ENCODE peak calls at places on chromosomes 5 and 9, in nine cellular contexts. A, W, U, L, F, V, Y, K and O are unnamed samples.

GRCh38 chr5:64299805-64300204 is 134.2 kb downstream of the RNF180 start:
- DNase-seq in V (peak; percentile 91), Y (no peak), A (no peak), U (no peak), W (no peak), K (no peak), L (no peak), F (no peak), O (no peak)

GRCh38 chr5:149004559-149004958 is 58.3 kb downstream of the SH3TC2 start:
- DNase-seq in A (no peak), U (no peak), W (no peak), Y (no peak), K (no peak), F (no peak), L (no peak), V (no peak), O (no peak)

GRCh38 chr5:141875795-141876627 is 2.2 kb downstream of the PCDH1 start:
- DNase-seq in W (no peak), Y (peak; percentile 36), F (no peak), A (peak; percentile 54), K (peak; percentile 48), U (no peak), L (no peak), V (peak; percentile 17), O (no peak)

GRCh38 chr5:145848854-145849253 is 13.7 kb upstream of the PRELID2 start:
- DNase-seq in Y (no peak), F (no peak), A (no peak), W (no peak), V (peak; percentile 94), L (no peak), U (no peak), K (no peak), O (no peak)

GRCh38 chr5:158074992-158075769 is 216.2 kb upstream of the CLINT1 start:
- DNase-seq in Y (peak; percentile 78), A (peak; percentile 69), W (peak; percentile 83), U (peak; percentile 88), L (peak; percentile 40), F (peak; percentile 15), K (peak; percentile 53), V (peak; percentile 51), O (peak; percentile 85)

GRCh38 chr5:31531543-31531887 is 378 bp downstream of the DROSHA start:
- DNase-seq in F (no peak), V (peak; percentile 10), K (peak; percentile 32), A (peak; percentile 36), U (no peak), W (peak; percentile 51), L (no peak), Y (no peak), O (peak; percentile 44)

GRCh38 chr5:149310947-149311675 is 34.2 kb upstream of the GRPEL2 start:
- DNase-seq in V (peak; percentile 66), U (peak; percentile 35), F (no peak), L (no peak), Y (no peak), A (peak; percentile 40), K (no peak), W (no peak), O (peak; percentile 89)

GRCh38 chr9:89154218-89154617 is 24.4 kb downstream of the SHC3 start:
- DNase-seq in K (no peak), Y (no peak), F (no peak), L (no peak), W (no peak), V (no peak), U (no peak), A (no peak), O (peak; percentile 15)

GRCh38 chr5:7927466-7928375 is 58.8 kb downstream of the MTRR start:
- DNase-seq in F (peak; percentile 48), K (peak; percentile 47), W (peak; percentile 89), V (peak; percentile 41), U (peak; percentile 81), Y (peak; percentile 55), A (peak; percentile 71), L (peak; percentile 60), O (peak; percentile 76)

GRCh38 chr5:177023247-177023703 is 779 bp downstream of the ZNF346 start:
- DNase-seq in L (no peak), U (no peak), Y (no peak), W (peak; percentile 21), V (no peak), A (no peak), F (no peak), K (peak; percentile 29), O (peak; percentile 15)

GRCh38 chr9:3972687-3973086 is 327.2 kb downstream of the GLIS3 start:
- DNase-seq in Y (no peak), F (no peak), K (no peak), A (no peak), W (no peak), L (no peak), V (no peak), U (no peak), O (no peak)

GRCh38 chr5:146967646-146968045 is 89.1 kb upstream of the PPP2R2B start:
- DNase-seq in L (no peak), V (no peak), W (no peak), Y (no peak), U (no peak), F (no peak), K (no peak), A (no peak), O (no peak)

GRCh38 chr9:137176302-137177182 is 4.7 kb upstream of the TMEM210 start:
- DNase-seq in V (peak; percentile 37), Y (peak; percentile 49), W (peak; percentile 46), K (peak; percentile 87), A (peak; percentile 40), U (peak; percentile 43), L (no peak), F (no peak), O (peak; percentile 54)

GRCh38 chr5:126988021-126988569 is 42.3 kb downstream of the MARCHF3 start:
- DNase-seq in L (no peak), F (no peak), A (no peak), W (no peak), K (no peak), U (peak; percentile 20), Y (peak; percentile 71), V (no peak), O (no peak)

GRCh38 chr5:123670981-123671557 is 159.1 kb downstream of the CSNK1G3 start:
- DNase-seq in F (peak; percentile 50), V (peak; percentile 44), K (peak; percentile 63), W (peak; percentile 50), U (peak; percentile 57), A (peak; percentile 68), Y (peak; percentile 66), L (peak; percentile 66), O (peak; percentile 68)

GRCh38 chr5:16857635-16858034 is 78.5 kb downstream of the MYO10 start:
- DNase-seq in W (no peak), A (no peak), V (no peak), L (no peak), U (no peak), F (no peak), Y (no peak), K (no peak), O (no peak)

GRCh38 chr9:2545881-2546490 is 75.6 kb upstream of the VLDLR start:
- DNase-seq in F (no peak), K (no peak), A (no peak), L (peak; percentile 21), Y (no peak), W (no peak), U (no peak), V (no peak), O (no peak)

GRCh38 chr9:137397675-137398423 is 25.1 kb downstream of the EXD3 start:
- DNase-seq in U (no peak), K (no peak), V (no peak), Y (no peak), W (no peak), L (no peak), F (no peak), A (no peak), O (no peak)

GRCh38 chr5:160008877-160009590 is at the start of gene TTC1:
- DNase-seq in F (peak; percentile 98), L (peak; percentile 99), W (peak; percentile 99), A (peak; percentile 84), Y (peak; percentile 96), U (peak; percentile 97), V (peak; percentile 99), K (peak; percentile 99), O (peak; percentile 99)

GRCh38 chr5:106827061-106827460 is 843.7 kb downstream of the EFNA5 start:
- DNase-seq in K (no peak), A (no peak), Y (no peak), V (peak; percentile 62), W (no peak), U (no peak), L (no peak), F (no peak), O (no peak)

GRCh38 chr5:95027151-95027721 is 257.7 kb downstream of the MCTP1 start:
- DNase-seq in A (no peak), Y (no peak), W (no peak), K (peak; percentile 66), V (no peak), L (no peak), F (no peak), U (peak; percentile 89), O (no peak)